ENCODE peak calls at places on chromosomes 4 and X, in ten cellular contexts. I is T-helper 1 cell; X is KBM-7; L is NCI-H1105; B is H7; F is NCI-H187; E is ACHN; M is stimulated activated CD4-positive, alpha-beta T cell treated with anti-CD3 and anti-CD28 coated beads, Interleukin-2, amount 100 ng/mL, for 24 hours; P is H54; A is psoas muscle. Q is an unnamed sample.

GRCh38 chrX:30141966-30142365 is 73.4 kb upstream of the MAGEB2 start:
- DNase-seq in I (no peak), X (peak), L (peak), B (peak), F (peak), E (peak), M (no peak), P (no peak), A (no peak), Q (no peak)

GRCh38 chr4:823093-823760 is 2.7 kb downstream of the CPLX1 start:
- DNase-seq in I (no peak), X (no peak), L (no peak), B (peak), F (no peak), E (no peak), M (no peak), P (no peak), A (peak), Q (no peak)

GRCh38 chr4:114311745-114312144 is 286.9 kb upstream of the UGT8 start:
- DNase-seq in I (no peak), X (no peak), L (no peak), B (peak), F (no peak), E (no peak), M (no peak), P (no peak), A (no peak), Q (no peak)

GRCh38 chrX:145729635-145730034 is 88.0 kb upstream of the SLITRK2 start:
- DNase-seq in I (no peak), X (no peak), L (no peak), B (no peak), F (no peak), E (no peak), M (no peak), P (no peak), A (no peak), Q (no peak)

GRCh38 chr4:1293981-1294380 is 4.3 kb downstream of the MAEA start:
- DNase-seq in I (no peak), X (no peak), L (no peak), B (no peak), F (no peak), E (no peak), M (no peak), P (no peak), A (peak), Q (no peak)

GRCh38 chrX:20067709-20068315 is 48.9 kb downstream of the MAP7D2 start:
- DNase-seq in I (no peak), X (peak), L (peak), B (no peak), F (no peak), E (peak), M (no peak), P (peak), A (peak), Q (no peak)

GRCh38 chrX:9816094-9816700 is 30.0 kb downstream of the SHROOM2 start:
- DNase-seq in I (no peak), X (peak), L (no peak), B (no peak), F (no peak), E (no peak), M (no peak), P (peak), A (no peak), Q (no peak)

GRCh38 chr4:112514449-112515277 is 1.3 kb downstream of the NEUROG2 start:
- DNase-seq in I (no peak), X (peak), L (no peak), B (peak), F (peak), E (peak), M (no peak), P (no peak), A (no peak), Q (peak)

GRCh38 chr4:926538-926937 is 5.6 kb downstream of the GAK start:
- DNase-seq in I (no peak), X (no peak), L (no peak), B (peak), F (no peak), E (peak), M (no peak), P (no peak), A (peak), Q (peak)

GRCh38 chrX:45009371-45010000 is 136.5 kb downstream of the KDM6A start:
- DNase-seq in I (no peak), X (no peak), L (no peak), B (no peak), F (no peak), E (no peak), M (no peak), P (no peak), A (no peak), Q (no peak)

GRCh38 chrX:136251042-136251991 is at the start of gene MAP7D3:
- DNase-seq in I (peak), X (peak), L (no peak), B (peak), F (no peak), E (peak), M (peak), P (peak), A (peak), Q (peak)

GRCh38 chrX:69046996-69047490 is 118.2 kb downstream of the PJA1 start:
- DNase-seq in I (no peak), X (no peak), L (no peak), B (no peak), F (no peak), E (no peak), M (no peak), P (no peak), A (no peak), Q (no peak)

GRCh38 chrX:87397103-87397886 is 120.3 kb upstream of the KLHL4 start:
- DNase-seq in I (no peak), X (no peak), L (no peak), B (no peak), F (no peak), E (no peak), M (no peak), P (no peak), A (no peak), Q (no peak)

GRCh38 chrX:46366597-46367207 is 178.5 kb downstream of the ZNF674 start:
- DNase-seq in I (no peak), X (no peak), L (no peak), B (no peak), F (no peak), E (no peak), M (no peak), P (no peak), A (no peak), Q (no peak)

GRCh38 chr4:3344104-3344503 is 51.3 kb downstream of the RGS12 start:
- DNase-seq in I (no peak), X (no peak), L (no peak), B (no peak), F (no peak), E (no peak), M (no peak), P (no peak), A (no peak), Q (no peak)

GRCh38 chr4:77045490-77045889 is 30.3 kb downstream of the CCNI start:
- DNase-seq in I (no peak), X (peak), L (no peak), B (no peak), F (no peak), E (peak), M (no peak), P (no peak), A (no peak), Q (no peak)

GRCh38 chrX:102950908-102951866 is 14.1 kb downstream of the RAB40AL start:
- DNase-seq in I (peak), X (peak), L (peak), B (peak), F (peak), E (peak), M (peak), P (no peak), A (no peak), Q (no peak)

GRCh38 chrX:18354369-18355329 is at the start of gene SCML2:
- DNase-seq in I (peak), X (peak), L (peak), B (peak), F (peak), E (peak), M (peak), P (no peak), A (peak), Q (no peak)

GRCh38 chrX:18210470-18210869 is 10.2 kb downstream of the BEND2 start:
- DNase-seq in I (no peak), X (peak), L (peak), B (no peak), F (no peak), E (peak), M (no peak), P (no peak), A (no peak), Q (no peak)

GRCh38 chr4:75892508-75892907 is 9.7 kb downstream of the PPEF2 start:
- DNase-seq in I (no peak), X (no peak), L (no peak), B (peak), F (no peak), E (peak), M (no peak), P (no peak), A (no peak), Q (no peak)

GRCh38 chr4:6955261-6955911 is 45.8 kb downstream of the TBC1D14 start:
- DNase-seq in I (no peak), X (no peak), L (no peak), B (peak), F (no peak), E (no peak), M (no peak), P (no peak), A (peak), Q (no peak)

GRCh38 chr4:81722229-81722900 is 250.7 kb upstream of the RASGEF1B start:
- DNase-seq in I (no peak), X (no peak), L (peak), B (no peak), F (peak), E (no peak), M (no peak), P (no peak), A (no peak), Q (no peak)

GRCh38 chr4:26031704-26032103 is 117.7 kb downstream of the SMIM20 start:
- DNase-seq in I (no peak), X (no peak), L (no peak), B (no peak), F (no peak), E (no peak), M (no peak), P (no peak), A (no peak), Q (no peak)

GRCh38 chr4:85715996-85716737 is 241.2 kb downstream of the ARHGAP24 start:
- DNase-seq in I (no peak), X (no peak), L (no peak), B (no peak), F (no peak), E (no peak), M (no peak), P (no peak), A (no peak), Q (no peak)

GRCh38 chr4:4583606-4584005 is 41.8 kb upstream of the STX18 start:
- DNase-seq in I (no peak), X (no peak), L (no peak), B (no peak), F (no peak), E (no peak), M (no peak), P (no peak), A (no peak), Q (no peak)

GRCh38 chr4:15003441-15003890 is 1.2 kb downstream of the CPEB2 start:
- DNase-seq in I (no peak), X (peak), L (peak), B (peak), F (peak), E (peak), M (peak), P (no peak), A (peak), Q (peak)

GRCh38 chr4:101944649-101945048 is 154.1 kb downstream of the BANK1 start:
- DNase-seq in I (no peak), X (no peak), L (no peak), B (no peak), F (no peak), E (peak), M (no peak), P (no peak), A (no peak), Q (no peak)

GRCh38 chr4:126372634-126373033 is 1057.9 kb downstream of the FAT4 start:
- DNase-seq in I (no peak), X (no peak), L (no peak), B (no peak), F (no peak), E (no peak), M (no peak), P (no peak), A (no peak), Q (no peak)

GRCh38 chr4:57037982-57038604 is 59.4 kb downstream of the POLR2B start:
- DNase-seq in I (no peak), X (peak), L (no peak), B (peak), F (no peak), E (peak), M (no peak), P (peak), A (peak), Q (no peak)

GRCh38 chrX:63784346-63784901 is 590 bp downstream of the ARHGEF9 start:
- DNase-seq in I (no peak), X (no peak), L (no peak), B (no peak), F (no peak), E (no peak), M (no peak), P (no peak), A (no peak), Q (no peak)

GRCh38 chr4:160772668-160773067 is 1391.1 kb downstream of the FSTL5 start:
- DNase-seq in I (no peak), X (no peak), L (no peak), B (no peak), F (no peak), E (no peak), M (no peak), P (no peak), A (no peak), Q (no peak)

GRCh38 chr4:82865592-82865991 is 25.4 kb downstream of the SEC31A start:
- DNase-seq in I (no peak), X (peak), L (no peak), B (no peak), F (no peak), E (peak), M (no peak), P (no peak), A (no peak), Q (no peak)